ENCODE peak calls at places on chromosomes 5 and 9, in five cellular contexts. Z, J, O, F and B are unnamed samples.
A peak's percentile ranks its signal among the peaks of the same experiment; 100 is the strongest.

GRCh38 chr5:141788296-141788980 is 89.8 kb downstream of the PCDH1 start:
- DNase-seq in O (no peak), Z (no peak), F (no peak), J (no peak), B (no peak)

GRCh38 chr5:1394881-1395860 is 50.1 kb downstream of the SLC6A3 start:
- DNase-seq in J (no peak), Z (no peak), O (no peak), F (no peak), B (no peak)

GRCh38 chr9:14212697-14213420 is 101.1 kb downstream of the NFIB start:
- DNase-seq in J (no peak), O (no peak), Z (no peak), F (no peak), B (no peak)

GRCh38 chr5:1753490-1753889 is 46.1 kb downstream of the MRPL36 start:
- DNase-seq in Z (no peak), J (no peak), O (peak; percentile 11), F (no peak), B (no peak)

GRCh38 chr5:155772009-155772662 is 554.8 kb upstream of the SGCD start:
- DNase-seq in J (no peak), F (no peak), O (no peak), Z (no peak), B (no peak)

GRCh38 chr9:20658677-20659473 is 25.2 kb upstream of the FOCAD start:
- DNase-seq in J (peak; percentile 40), F (no peak), O (no peak), Z (no peak), B (no peak)

GRCh38 chr5:168132186-168132585 is 159.3 kb upstream of the WWC1 start:
- DNase-seq in F (no peak), O (no peak), Z (no peak), J (no peak), B (no peak)

GRCh38 chr5:133406208-133406607 is 206.1 kb downstream of the FSTL4 start:
- DNase-seq in J (no peak), F (no peak), O (no peak), Z (no peak), B (no peak)

GRCh38 chr5:7330141-7330712 is 65.7 kb upstream of the ADCY2 start:
- DNase-seq in Z (no peak), F (no peak), J (no peak), O (no peak), B (no peak)

GRCh38 chr5:124301850-124302249 is 444.6 kb downstream of the ZNF608 start:
- DNase-seq in Z (no peak), J (no peak), F (no peak), O (no peak), B (peak; percentile 69)

GRCh38 chr5:74017786-74018211 is 391.8 kb downstream of the ARHGEF28 start:
- DNase-seq in O (no peak), J (no peak), Z (no peak), F (no peak), B (peak; percentile 62)

GRCh38 chr5:59124983-59125960 is 542.4 kb downstream of the RAB3C start:
- DNase-seq in J (no peak), O (no peak), F (no peak), Z (no peak), B (no peak)

GRCh38 chr9:123614503-123615258 is 258.7 kb downstream of the CRB2 start:
- DNase-seq in F (no peak), Z (no peak), J (no peak), O (no peak), B (no peak)

GRCh38 chr5:117201016-117201415 is 626.4 kb upstream of the SEMA6A start:
- DNase-seq in Z (no peak), J (no peak), O (no peak), F (no peak), B (no peak)

GRCh38 chr9:125410522-125410894 is 148.9 kb downstream of the GAPVD1 start:
- DNase-seq in Z (no peak), O (no peak), J (no peak), F (no peak), B (no peak)

GRCh38 chr9:23220957-23221356 is 605.1 kb downstream of the ELAVL2 start:
- DNase-seq in Z (no peak), J (no peak), O (no peak), F (no peak), B (no peak)

GRCh38 chr9:98491778-98492177 is 217.0 kb downstream of the GABBR2 start:
- DNase-seq in Z (no peak), F (no peak), J (no peak), O (peak; percentile 40), B (peak; percentile 60)

GRCh38 chr5:13708432-13708831 is 236.1 kb downstream of the DNAH5 start:
- DNase-seq in J (no peak), Z (no peak), F (no peak), O (no peak), B (no peak)

GRCh38 chr9:97772145-97772544 is 75.0 kb upstream of the XPA start:
- DNase-seq in J (no peak), Z (no peak), F (no peak), O (no peak), B (no peak)

GRCh38 chr5:134937547-134937946 is 30.2 kb upstream of the CATSPER3 start:
- DNase-seq in Z (no peak), J (no peak), O (no peak), F (no peak), B (no peak)

GRCh38 chr5:13595978-13596377 is 348.5 kb downstream of the DNAH5 start:
- DNase-seq in O (no peak), J (no peak), F (no peak), Z (no peak), B (no peak)

GRCh38 chr5:23319906-23320305 is 187.5 kb upstream of the PRDM9 start:
- DNase-seq in O (no peak), F (no peak), J (no peak), Z (no peak), B (no peak)

GRCh38 chr9:120390637-120391190 is 189.3 kb downstream of the CDK5RAP2 start:
- DNase-seq in F (peak; percentile 57), O (no peak), J (no peak), Z (no peak), B (no peak)

GRCh38 chr9:34059231-34059720 is 10.6 kb upstream of the UBAP2 start:
- DNase-seq in Z (no peak), O (no peak), J (no peak), F (no peak), B (no peak)

GRCh38 chr5:139295692-139296091 is 2.2 kb downstream of the MATR3 start:
- DNase-seq in O (no peak), F (no peak), J (no peak), Z (no peak), B (no peak)

GRCh38 chr5:159190170-159190569 is 19.2 kb downstream of the RNF145 start:
- DNase-seq in F (no peak), O (no peak), J (no peak), Z (no peak), B (no peak)

GRCh38 chr5:124696898-124697297 is 49.5 kb downstream of the ZNF608 start:
- DNase-seq in O (no peak), J (no peak), F (no peak), Z (no peak), B (no peak)

GRCh38 chr5:61623401-61624069 is 291.5 kb downstream of the ZSWIM6 start:
- DNase-seq in J (no peak), O (no peak), Z (no peak), F (peak; percentile 5), B (no peak)

GRCh38 chr9:70410368-70410767 is 4.1 kb downstream of the KLF9 start:
- DNase-seq in O (no peak), J (no peak), Z (no peak), F (no peak), B (no peak)

GRCh38 chr9:5452286-5452609 is 1.9 kb downstream of the CD274 start:
- DNase-seq in J (no peak), F (no peak), Z (no peak), O (no peak), B (no peak)

GRCh38 chr9:95080961-95081658 is 236.4 kb downstream of the FANCC start:
- DNase-seq in J (no peak), O (no peak), F (no peak), Z (no peak), B (no peak)

GRCh38 chr9:70765935-70766334 is 351.5 kb upstream of the KLF9 start:
- DNase-seq in J (no peak), O (no peak), Z (no peak), F (no peak), B (no peak)

GRCh38 chr5:126052120-126052519 is 371.1 kb upstream of the GRAMD2B start:
- DNase-seq in F (no peak), Z (no peak), J (no peak), O (no peak), B (no peak)

GRCh38 chr9:113233146-113233545 is 11.8 kb downstream of the SLC31A1 start:
- DNase-seq in F (no peak), O (no peak), J (no peak), Z (no peak), B (no peak)
- H3K4me3 ChIP-seq in F (no peak overlapping the region), O (no peak overlapping the region), J (no peak overlapping the region), Z (no peak overlapping the region), B (no peak overlapping the region)

GRCh38 chr5:112965733-112966306 is 10.8 kb upstream of the DCP2 start:
- DNase-seq in J (no peak), Z (no peak), O (no peak), F (no peak), B (no peak)
- H3K4me3 ChIP-seq in J (no peak overlapping the region), Z (no peak overlapping the region), O (no peak overlapping the region), F (no peak overlapping the region), B (no peak overlapping the region)

DNA sequence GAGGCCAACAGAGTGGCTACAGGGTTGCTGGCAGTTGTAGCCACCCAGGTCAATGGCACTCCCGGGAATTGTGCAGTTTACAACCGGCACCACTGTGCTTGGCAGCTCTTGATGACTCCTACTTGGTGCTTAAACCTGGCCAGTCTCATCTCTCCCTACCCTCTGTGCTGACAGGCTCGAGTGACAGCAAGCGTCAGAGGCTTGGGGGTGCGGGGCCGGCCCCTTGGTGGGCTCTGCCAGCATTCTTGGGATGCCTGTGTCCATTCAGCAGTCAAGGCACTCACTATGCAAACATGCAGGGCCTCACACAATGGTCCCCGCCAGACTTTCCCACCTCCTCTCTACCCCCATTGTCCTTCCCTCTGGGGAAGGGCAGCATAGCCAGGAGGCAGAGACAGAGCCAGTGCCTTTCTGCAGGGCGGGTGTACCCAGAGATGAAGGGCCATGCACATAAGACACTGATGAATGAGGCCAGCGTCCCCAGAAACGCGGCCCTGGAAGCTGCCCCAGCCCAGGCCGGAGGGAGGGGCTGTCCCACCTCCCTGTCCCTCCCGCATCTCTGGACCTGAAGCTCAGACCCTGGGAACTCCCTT is 26.3 kb upstream of the NOTCH1 start:
- DNase-seq in F (peak; percentile 75), J (no peak), Z (no peak), O (peak; percentile 81), B (peak; percentile 16)
- H3K4me3 ChIP-seq in F (no peak overlapping the region), J (no peak overlapping the region), Z (no peak overlapping the region), O (no peak overlapping the region), B (no peak overlapping the region)

DNA sequence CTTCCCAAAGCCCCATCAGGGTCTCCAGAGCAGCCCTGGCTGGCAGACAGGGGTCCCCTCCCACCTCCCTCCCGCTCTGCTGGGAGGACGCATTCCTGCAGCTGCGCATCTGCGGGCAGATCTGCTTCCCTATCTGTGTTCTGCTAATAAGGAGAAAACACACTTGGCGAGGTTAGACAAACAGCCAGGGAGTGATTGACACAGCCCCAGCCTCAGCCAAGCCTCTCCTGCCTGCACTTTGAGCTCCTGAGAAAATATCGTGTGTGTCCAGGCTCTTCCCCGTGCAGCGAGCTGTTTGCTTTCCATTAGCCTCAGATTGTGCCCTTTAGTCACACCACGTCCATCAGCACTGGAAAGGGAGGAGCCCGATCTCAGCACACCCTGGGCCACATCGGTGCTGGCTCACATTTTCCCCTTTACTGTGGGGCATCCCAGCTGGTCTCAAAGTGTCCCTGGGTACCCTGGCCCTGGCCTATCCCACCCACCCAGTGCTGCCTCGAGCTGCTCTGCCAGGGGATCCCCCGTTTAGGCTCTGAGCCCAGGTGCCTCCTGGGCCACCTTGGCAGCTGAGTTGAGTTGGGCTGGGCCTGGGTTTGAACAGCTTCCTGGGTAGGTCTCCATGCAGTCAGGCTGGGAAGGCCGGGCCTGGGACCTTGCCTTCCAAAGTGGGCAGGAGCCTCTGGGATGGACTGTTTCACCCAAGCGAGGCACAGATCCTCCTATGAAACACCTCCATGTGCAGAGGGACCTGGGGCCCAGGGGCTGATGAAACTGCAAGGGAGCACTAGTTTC is 61.1 kb downstream of the BARX1 start:
- DNase-seq in J (no peak), F (peak; percentile 93), Z (peak; percentile 66), O (peak; percentile 11), B (no peak)
- H3K4me3 ChIP-seq in J (no peak overlapping the region), F (peak overlapping the region; percentile 57), Z (no peak overlapping the region), O (no peak overlapping the region), B (no peak overlapping the region)